ENCODE peak calls at places on chromosomes 1 and 21, in nine cellular contexts. U is upper lobe of right lung, C is body of pancreas, B is choroid plexus epithelial cell, F is left lobe of liver, D is DMS79, R is GM12892, I is RKO, Z is cardiac fibroblast. T is an unnamed sample.

GRCh38 chr1:246450485-246451251 is 56.4 kb downstream of the SMYD3 start:
- DNase-seq in U (no peak), C (no peak), B (peak; percentile 57), F (no peak), D (peak; percentile 15), R (no peak), I (peak; percentile 55), Z (peak; percentile 49), T (no peak)

GRCh38 chr1:40638097-40639036 is 27.1 kb downstream of the RIMS3 start:
- DNase-seq in U (no peak), C (no peak), B (no peak), F (no peak), D (no peak), R (no peak), I (no peak), Z (no peak), T (no peak)

GRCh38 chr21:29943885-29944284 is 4.1 kb upstream of the GRIK1 start:
- DNase-seq in U (no peak), C (no peak), B (peak; percentile 13), F (no peak), D (no peak), R (no peak), I (peak; percentile 13), Z (no peak), T (no peak)

GRCh38 chr1:77096496-77097255 is 122.6 kb downstream of the PIGK start:
- DNase-seq in U (no peak), C (no peak), B (no peak), F (no peak), D (no peak), R (no peak), I (no peak), Z (no peak), T (no peak)

GRCh38 chr1:229989591-229990248 is 77.3 kb upstream of the GALNT2 start:
- DNase-seq in U (no peak), C (no peak), B (no peak), F (no peak), D (no peak), R (no peak), I (no peak), Z (no peak), T (no peak)

GRCh38 chr1:232057896-232058274 is 431.3 kb downstream of the DISC1 start:
- DNase-seq in U (no peak), C (no peak), B (no peak), F (no peak), D (no peak), R (no peak), I (no peak), Z (no peak), T (no peak)

GRCh38 chr1:154819628-154820590 is 50.2 kb downstream of the KCNN3 start:
- DNase-seq in U (peak; percentile 38), C (peak; percentile 20), B (peak; percentile 23), F (no peak), D (no peak), R (no peak), I (no peak), Z (peak; percentile 14), T (no peak)

GRCh38 chr1:27593341-27594326 is 10.3 kb downstream of the AHDC1 start:
- DNase-seq in U (no peak), C (no peak), B (no peak), F (no peak), D (no peak), R (no peak), I (no peak), Z (no peak), T (no peak)

GRCh38 chr1:74858136-74858535 is 125.2 kb downstream of the TYW3 start:
- DNase-seq in U (no peak), C (no peak), B (no peak), F (no peak), D (no peak), R (no peak), I (no peak), Z (no peak), T (no peak)

GRCh38 chr1:156430305-156430704 is 61.3 kb downstream of the RHBG start:
- DNase-seq in U (no peak), C (no peak), B (no peak), F (no peak), D (no peak), R (no peak), I (no peak), Z (no peak), T (no peak)

GRCh38 chr1:59593798-59594790 is 220.7 kb upstream of the HOOK1 start:
- DNase-seq in U (no peak), C (no peak), B (no peak), F (no peak), D (no peak), R (no peak), I (no peak), Z (no peak), T (no peak)

GRCh38 chr1:222781251-222781650 is 33.6 kb upstream of the DISP1 start:
- DNase-seq in U (no peak), C (no peak), B (no peak), F (no peak), D (no peak), R (no peak), I (no peak), Z (no peak), T (no peak)

GRCh38 chr1:32719681-32720275 is 17.2 kb upstream of the SYNC start:
- DNase-seq in U (no peak), C (no peak), B (no peak), F (no peak), D (no peak), R (no peak), I (no peak), Z (no peak), T (no peak)

GRCh38 chr1:48203287-48203900 is 19.1 kb upstream of the SLC5A9 start:
- DNase-seq in U (no peak), C (no peak), B (peak; percentile 74), F (no peak), D (no peak), R (no peak), I (peak; percentile 38), Z (peak; percentile 60), T (peak; percentile 11)

GRCh38 chr1:214422137-214422671 is 129.2 kb downstream of the PTPN14 start:
- DNase-seq in U (no peak), C (no peak), B (peak; percentile 81), F (no peak), D (no peak), R (no peak), I (peak; percentile 9), Z (peak; percentile 92), T (peak; percentile 71)

GRCh38 chr1:184693011-184693410 is 61.6 kb downstream of the EDEM3 start:
- DNase-seq in U (no peak), C (no peak), B (no peak), F (no peak), D (no peak), R (no peak), I (no peak), Z (no peak), T (no peak)

T was measured in amniotic stem cell.